ENCODE peak calls at places on chromosomes 5 and 9, in ten cellular contexts. T, M, U, C, F, Q, Y, X, V and G are unnamed samples.

GRCh38 chr9:117293199-117294114 is 121.4 kb downstream of the ASTN2 start:
- DNase-seq in T (no peak), M (no peak), U (no peak), C (no peak), F (no peak), Q (no peak), Y (no peak), X (no peak), V (no peak), G (no peak)

GRCh38 chr9:2764371-2764770 is 47.1 kb downstream of the KCNV2 start:
- DNase-seq in T (peak), M (peak), U (no peak), C (no peak), F (no peak), Q (no peak), Y (no peak), X (no peak), V (peak), G (no peak)

GRCh38 chr5:99104538-99105132 is 175.8 kb upstream of the CHD1 start:
- DNase-seq in T (no peak), M (peak), U (peak), C (no peak), F (no peak), Q (peak), Y (peak), X (no peak), V (peak), G (peak)

GRCh38 chr5:32193591-32193990 is 19.5 kb upstream of the GOLPH3 start:
- DNase-seq in T (peak), M (peak), U (no peak), C (peak), F (peak), Q (peak), Y (peak), X (peak), V (peak), G (peak)

GRCh38 chr5:133390416-133391155 is 221.8 kb downstream of the FSTL4 start:
- DNase-seq in T (no peak), M (no peak), U (no peak), C (no peak), F (no peak), Q (no peak), Y (no peak), X (no peak), V (no peak), G (no peak)

GRCh38 chr5:143180751-143181150 is 222.7 kb downstream of the NR3C1 start:
- DNase-seq in T (no peak), M (no peak), U (no peak), C (no peak), F (no peak), Q (no peak), Y (no peak), X (no peak), V (no peak), G (no peak)

GRCh38 chr5:149356391-149356790 is 1.5 kb upstream of the PCYOX1L start:
- DNase-seq in T (no peak), M (no peak), U (no peak), C (no peak), F (no peak), Q (no peak), Y (no peak), X (no peak), V (no peak), G (peak)

GRCh38 chr5:72281764-72282499 is 38.1 kb downstream of the MRPS27 start:
- DNase-seq in T (peak), M (peak), U (no peak), C (no peak), F (no peak), Q (peak), Y (peak), X (no peak), V (peak), G (peak)

GRCh38 chr9:136655244-136656225 is 7.2 kb upstream of the EGFL7 start:
- DNase-seq in T (no peak), M (no peak), U (no peak), C (no peak), F (peak), Q (peak), Y (no peak), X (peak), V (no peak), G (no peak)

GRCh38 chr9:69136781-69137180 is 37.3 kb upstream of the TJP2 start:
- DNase-seq in T (no peak), M (no peak), U (no peak), C (no peak), F (peak), Q (no peak), Y (no peak), X (no peak), V (no peak), G (no peak)

GRCh38 chr9:128072144-128073021 is 4.4 kb downstream of the SLC25A25 start:
- DNase-seq in T (peak), M (peak), U (peak), C (peak), F (peak), Q (peak), Y (peak), X (peak), V (peak), G (peak)

GRCh38 chr9:129575818-129576217 is 45.1 kb downstream of the C9orf50 start:
- DNase-seq in T (no peak), M (peak), U (no peak), C (no peak), F (no peak), Q (no peak), Y (no peak), X (no peak), V (no peak), G (no peak)

GRCh38 chr9:2132484-2133082 is 117.4 kb downstream of the SMARCA2 start:
- DNase-seq in T (no peak), M (peak), U (peak), C (no peak), F (no peak), Q (peak), Y (peak), X (no peak), V (peak), G (peak)

GRCh38 chr5:135133181-135133580 is 99.2 kb upstream of the PITX1 start:
- DNase-seq in T (no peak), M (no peak), U (no peak), C (no peak), F (no peak), Q (no peak), Y (no peak), X (no peak), V (no peak), G (no peak)

GRCh38 chr5:134458234-134458633 is 46.6 kb upstream of the CDKN2AIPNL start:
- DNase-seq in T (no peak), M (peak), U (no peak), C (no peak), F (peak), Q (no peak), Y (peak), X (no peak), V (peak), G (peak)

GRCh38 chr5:149575131-149575530 is 6.2 kb upstream of the ARHGEF37 start:
- DNase-seq in T (no peak), M (no peak), U (no peak), C (no peak), F (no peak), Q (no peak), Y (no peak), X (no peak), V (no peak), G (no peak)

GRCh38 chr5:88683506-88684135 is 199.4 kb downstream of the MEF2C start:
- DNase-seq in T (no peak), M (no peak), U (no peak), C (no peak), F (no peak), Q (peak), Y (no peak), X (no peak), V (no peak), G (no peak)

GRCh38 chr9:103203172-103203571 is 208.0 kb downstream of the CYLC2 start:
- DNase-seq in T (no peak), M (no peak), U (no peak), C (no peak), F (no peak), Q (no peak), Y (no peak), X (no peak), V (no peak), G (no peak)

GRCh38 chr9:77735515-77735914 is 87.4 kb upstream of the GNA14 start:
- DNase-seq in T (peak), M (peak), U (no peak), C (no peak), F (peak), Q (no peak), Y (peak), X (no peak), V (peak), G (no peak)

GRCh38 chr9:127640908-127641545 is 28.9 kb downstream of the STXBP1 start:
- DNase-seq in T (no peak), M (no peak), U (no peak), C (no peak), F (no peak), Q (no peak), Y (no peak), X (peak), V (no peak), G (no peak)

GRCh38 chr5:132608107-132608506 is 49.9 kb upstream of the IL13 start:
- DNase-seq in T (no peak), M (no peak), U (no peak), C (no peak), F (no peak), Q (no peak), Y (no peak), X (no peak), V (peak), G (no peak)

GRCh38 chr9:134267305-134268265 is 58.7 kb upstream of the RXRA start:
- DNase-seq in T (no peak), M (no peak), U (peak), C (no peak), F (peak), Q (no peak), Y (no peak), X (no peak), V (no peak), G (no peak)

GRCh38 chr9:123349691-123350480 is 6.1 kb upstream of the CRB2 start:
- DNase-seq in T (peak), M (peak), U (peak), C (no peak), F (peak), Q (peak), Y (peak), X (no peak), V (peak), G (peak)

GRCh38 chr9:26770821-26771220 is 121.8 kb downstream of the CAAP1 start:
- DNase-seq in T (no peak), M (no peak), U (no peak), C (no peak), F (no peak), Q (no peak), Y (peak), X (no peak), V (peak), G (peak)

GRCh38 chr5:133930061-133930823 is 38.2 kb downstream of the C5orf15 start:
- DNase-seq in T (peak), M (peak), U (no peak), C (peak), F (no peak), Q (no peak), Y (peak), X (no peak), V (peak), G (peak)

GRCh38 chr5:126954981-126955380 is 75.4 kb downstream of the MARCHF3 start:
- DNase-seq in T (no peak), M (no peak), U (no peak), C (no peak), F (no peak), Q (no peak), Y (no peak), X (no peak), V (peak), G (peak)

GRCh38 chr5:122726990-122727616 is 47.8 kb upstream of the SNX2 start:
- DNase-seq in T (peak), M (peak), U (no peak), C (no peak), F (no peak), Q (no peak), Y (peak), X (no peak), V (peak), G (peak)

DNA sequence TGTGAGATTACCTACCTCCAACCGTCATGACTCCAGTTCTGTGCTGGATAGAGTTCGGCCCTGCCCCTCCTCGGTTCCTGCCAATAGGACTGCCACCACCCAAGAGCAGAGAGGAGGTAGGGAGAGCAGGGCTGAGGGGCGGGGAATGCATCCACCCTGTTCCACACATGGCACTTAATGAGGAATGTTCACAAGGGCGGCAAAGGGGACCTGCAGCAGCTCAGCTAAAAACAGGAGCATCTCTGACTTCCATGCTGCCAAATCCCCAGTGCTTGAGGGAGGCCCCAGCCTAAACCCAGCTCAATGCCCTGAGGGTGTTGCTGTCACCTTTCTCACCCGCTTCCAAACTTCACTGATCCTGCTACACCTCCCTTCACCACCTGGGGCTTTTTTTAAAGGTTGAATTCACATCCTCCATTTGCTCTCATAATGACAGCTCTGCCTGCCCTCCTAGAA is 7.8 kb upstream of the DELE1 start:
- DNase-seq in T (no peak), M (no peak), U (peak), C (no peak), F (peak), Q (no peak), Y (no peak), X (no peak), V (no peak), G (no peak)
- H3K4me3 ChIP-seq in T (no peak), M (no peak), U (no peak), C (no peak), F (no peak), Q (no peak), Y (no peak), X (no peak), V (no peak), G (no peak)

DNA sequence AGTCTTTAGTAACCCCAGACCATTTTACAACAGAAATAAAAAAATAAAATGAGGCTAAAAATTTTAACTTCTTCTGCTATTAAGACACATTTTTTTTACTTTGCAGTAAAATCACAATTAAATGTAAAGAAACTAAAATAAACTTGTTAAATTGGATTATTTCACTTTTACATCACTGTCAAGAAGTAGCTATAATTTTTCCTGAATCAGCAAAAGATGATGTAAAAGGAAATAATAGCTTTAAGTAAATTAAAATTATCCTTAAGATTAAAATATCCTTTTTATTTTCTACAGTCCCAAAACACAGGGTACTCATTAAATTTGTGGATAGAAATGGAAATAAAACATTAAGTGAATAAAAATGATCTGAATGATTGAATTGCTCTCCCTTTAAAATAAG is 44.5 kb downstream of the TMEM232 start:
- DNase-seq in T (no peak), M (no peak), U (no peak), C (no peak), F (no peak), Q (no peak), Y (no peak), X (no peak), V (no peak), G (no peak)
- TF ChIP-seq CTCF in T (no peak), M (no peak), U (no peak), C (no peak), F (no peak), Q (no peak), Y (no peak), X (no peak), V (no peak), G (no peak)

GRCh38 chr9:101400120-101400519 is 1.5 kb downstream of the ZNF189 start:
- DNase-seq in T (peak), M (peak), U (no peak), C (no peak), F (peak), Q (no peak), Y (peak), X (no peak), V (no peak), G (peak)
- H3K4me3 ChIP-seq in T (peak), M (peak), U (peak), C (peak), F (no peak), Q (peak), Y (peak), X (peak), V (peak), G (peak)

DNA sequence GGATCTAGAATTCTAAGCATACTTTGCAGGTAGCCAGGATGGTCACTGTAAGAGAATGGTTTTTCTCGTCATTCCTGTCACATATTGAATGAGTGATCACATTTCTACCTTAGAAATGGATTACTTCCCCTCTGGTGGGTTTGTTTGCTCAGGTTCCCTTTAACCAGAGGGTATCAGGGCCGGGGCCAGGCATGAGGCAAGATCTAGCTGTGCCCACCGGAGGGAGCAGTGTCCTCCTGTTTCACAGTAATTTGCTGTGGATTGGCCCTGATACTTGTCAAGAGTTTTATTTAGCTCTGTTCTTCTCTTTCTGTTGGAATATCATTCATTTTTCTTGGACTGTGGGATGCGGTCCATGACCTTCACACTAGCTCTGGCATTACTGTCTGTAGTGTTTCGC is 42.3 kb upstream of the ZBED3 start:
- DNase-seq in T (peak), M (peak), U (peak), C (no peak), F (no peak), Q (peak), Y (no peak), X (no peak), V (peak), G (peak)
- TF ChIP-seq CTCF in T (peak), M (peak), U (peak), C (no peak), F (peak), Q (peak), Y (peak), X (no peak), V (peak), G (peak)

GRCh38 chr9:104386425-104387069 is 117.5 kb upstream of the OR13F1 start:
- DNase-seq in T (peak), M (peak), U (peak), C (no peak), F (no peak), Q (peak), Y (peak), X (no peak), V (peak), G (peak)

GRCh38 chr9:104386020-104386419 is 118.0 kb upstream of the OR13F1 start:
- DNase-seq in T (no peak), M (no peak), U (peak), C (no peak), F (no peak), Q (no peak), Y (no peak), X (no peak), V (no peak), G (no peak)

DNA sequence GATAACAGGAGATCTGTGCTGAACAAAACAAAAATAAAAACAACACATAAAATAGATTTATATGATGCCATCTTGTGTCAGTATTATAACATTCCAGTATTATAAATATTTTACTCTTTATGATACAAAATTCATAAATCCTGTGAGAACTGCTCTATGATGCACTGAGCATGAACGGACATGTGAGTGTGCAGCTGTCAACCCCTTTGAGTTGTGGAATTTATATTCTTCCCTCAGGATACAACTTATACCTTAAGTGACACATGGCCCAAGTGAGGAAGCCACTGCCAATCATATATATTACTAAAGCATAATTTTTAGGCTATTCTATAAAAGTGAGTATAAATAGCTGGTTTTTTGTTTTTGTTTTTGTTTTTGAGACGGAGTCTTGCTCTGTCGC is 116.0 kb upstream of the OR13F1 start:
- DNase-seq in T (no peak), M (no peak), U (no peak), C (no peak), F (no peak), Q (no peak), Y (no peak), X (no peak), V (no peak), G (no peak)
- H3K4me3 ChIP-seq in T (no peak), M (no peak), U (no peak), C (no peak), F (no peak), Q (no peak), Y (no peak), X (no peak), V (no peak), G (no peak)

DNA sequence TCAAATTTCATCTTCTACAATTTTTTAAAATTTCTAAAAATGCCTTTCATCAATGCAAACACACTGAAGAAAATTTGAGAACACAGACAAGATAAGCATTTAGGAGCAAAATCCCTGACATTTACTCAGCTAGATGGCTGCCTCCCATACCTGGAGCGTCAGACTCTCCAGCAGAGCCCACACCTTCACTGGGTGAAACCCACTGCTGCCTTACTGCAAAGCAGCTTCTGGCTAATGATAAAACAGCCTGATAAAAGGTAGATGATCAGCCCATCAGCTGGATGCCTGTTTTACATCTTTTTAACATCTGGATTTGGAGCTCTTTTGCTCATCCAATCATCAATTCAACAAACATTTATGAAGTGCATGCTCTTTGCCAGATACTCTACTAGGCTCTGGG is 271.3 kb downstream of the SAXO1 start:
- DNase-seq in T (no peak), M (no peak), U (no peak), C (no peak), F (no peak), Q (no peak), Y (no peak), X (no peak), V (no peak), G (no peak)
- TF ChIP-seq CTCF in T (no peak), M (no peak), U (no peak), C (no peak), F (no peak), Q (no peak), Y (no peak), X (no peak), V (no peak), G (no peak)

DNA sequence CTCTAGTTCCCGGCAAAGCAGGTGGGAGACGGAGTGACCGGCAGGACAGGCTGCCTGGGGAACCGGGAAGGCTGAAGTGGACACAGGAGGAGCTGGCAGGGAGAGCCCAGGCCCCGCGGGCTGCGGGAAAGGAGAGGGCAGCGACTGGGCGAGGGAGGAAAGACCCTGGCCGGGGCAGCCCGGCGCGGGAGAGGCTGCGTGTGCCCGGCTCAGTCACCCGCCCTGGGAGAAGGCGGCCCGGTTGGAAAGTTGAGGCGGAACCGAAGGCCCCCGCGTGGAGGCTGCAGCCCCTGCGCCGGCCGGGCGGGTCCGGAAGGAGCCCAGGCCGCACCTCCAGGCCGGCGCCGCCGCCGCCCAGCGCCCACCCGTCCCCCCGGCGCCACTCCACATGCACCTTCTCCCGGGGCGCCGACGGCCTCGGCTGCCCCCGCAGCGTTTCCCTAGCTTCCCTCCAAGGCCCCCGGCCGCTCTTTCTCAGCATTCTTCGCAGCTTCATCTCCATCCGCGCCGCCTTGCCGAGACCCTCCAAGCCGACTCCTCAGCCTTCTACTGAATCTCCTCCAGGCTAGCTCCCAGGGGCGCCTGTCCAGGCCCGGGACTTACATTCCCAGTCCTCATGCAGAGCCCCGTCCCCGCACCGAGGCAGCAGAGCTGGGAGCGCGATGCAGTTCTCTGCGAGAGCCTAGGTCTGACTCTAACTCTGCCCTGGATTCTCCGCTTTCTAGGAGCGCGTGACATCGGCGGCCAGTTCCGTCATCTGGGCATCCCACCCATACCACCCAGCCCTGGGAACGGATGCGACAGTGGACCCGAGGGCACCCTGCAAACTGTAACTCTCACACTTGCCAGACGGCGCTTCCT is 152.0 kb downstream of the ERCC6L2 start:
- DNase-seq in T (no peak), M (no peak), U (peak), C (no peak), F (no peak), Q (no peak), Y (no peak), X (peak), V (no peak), G (no peak)
- H3K4me3 ChIP-seq in T (peak), M (peak), U (no peak), C (peak), F (peak), Q (no peak), Y (no peak), X (peak), V (no peak), G (no peak)